ENCODE peak calls at places on chromosomes 13 and 19, in seven cellular contexts. T is A549, X is stomach, U is GM12892, N is lower leg skin, C is IMR-90, P is sigmoid colon. M is an unnamed sample.

GRCh38 chr19:17049711-17050280 is 23.2 kb upstream of the CPAMD8 start:
- DNase-seq in T (peak), X (no peak), U (no peak), N (no peak), C (peak), P (no peak), M (no peak)

GRCh38 chr19:3851254-3852176 is 17.3 kb downstream of the ZFR2 start:
- DNase-seq in T (no peak), X (no peak), U (no peak), N (no peak), C (no peak), P (no peak), M (no peak)

GRCh38 chr13:91278888-91279287 is 68.6 kb upstream of the MIR17HG start:
- DNase-seq in T (no peak), X (no peak), U (no peak), N (no peak), C (no peak), P (no peak), M (no peak)

GRCh38 chr19:53538378-53539109 is 599 bp downstream of the ZNF331 start:
- DNase-seq in T (no peak), X (no peak), U (no peak), N (no peak), C (no peak), P (no peak), M (no peak)

GRCh38 chr19:9801976-9802375 is 16.9 kb downstream of the FBXL12 start:
- DNase-seq in T (no peak), X (no peak), U (no peak), N (no peak), C (no peak), P (no peak), M (no peak)

GRCh38 chr13:75263741-75264407 is 218.1 kb downstream of the TBC1D4 start:
- DNase-seq in T (no peak), X (no peak), U (no peak), N (no peak), C (peak), P (no peak), M (no peak)

GRCh38 chr19:4647676-4648644 is 8.6 kb downstream of the TNFAIP8L1 start:
- DNase-seq in T (no peak), X (no peak), U (no peak), N (no peak), C (no peak), P (peak), M (no peak)

GRCh38 chr19:55441319-55441691 is 1.8 kb downstream of the SHISA7 start:
- DNase-seq in T (no peak), X (no peak), U (no peak), N (no peak), C (no peak), P (no peak), M (no peak)

GRCh38 chr19:3636962-3637361 is 10.4 kb upstream of the CACTIN start:
- DNase-seq in T (no peak), X (no peak), U (no peak), N (no peak), C (no peak), P (no peak), M (no peak)

GRCh38 chr19:54473071-54473941 is at the start of gene CDC42EP5:
- DNase-seq in T (no peak), X (peak), U (no peak), N (peak), C (peak), P (peak), M (no peak)

GRCh38 chr19:2507109-2507508 is 31.2 kb downstream of the GADD45B start:
- DNase-seq in T (peak), X (peak), U (no peak), N (no peak), C (peak), P (no peak), M (no peak)

GRCh38 chr13:102309110-102309509 is 92.7 kb downstream of the FGF14 start:
- DNase-seq in T (no peak), X (no peak), U (no peak), N (no peak), C (no peak), P (no peak), M (no peak)

GRCh38 chr13:46668302-46668720 is 115.3 kb downstream of the LRCH1 start:
- DNase-seq in T (no peak), X (no peak), U (no peak), N (peak), C (peak), P (peak), M (peak)

GRCh38 chr13:74575729-74576125 is 441.5 kb upstream of the KLF12 start:
- DNase-seq in T (peak), X (peak), U (no peak), N (peak), C (peak), P (peak), M (peak)

GRCh38 chr13:53249236-53249635 is 220.6 kb downstream of the OLFM4 start:
- DNase-seq in T (no peak), X (no peak), U (no peak), N (no peak), C (no peak), P (no peak), M (no peak)

GRCh38 chr13:107185889-107186288 is 618.0 kb upstream of the ARGLU1 start:
- DNase-seq in T (no peak), X (no peak), U (no peak), N (no peak), C (peak), P (no peak), M (no peak)

GRCh38 chr13:97139704-97140103 is 82.4 kb upstream of the MBNL2 start:
- DNase-seq in T (no peak), X (no peak), U (no peak), N (no peak), C (no peak), P (no peak), M (no peak)

GRCh38 chr13:113938246-113938645 is 35.6 kb downstream of the C13orf46 start:
- DNase-seq in T (no peak), X (no peak), U (no peak), N (no peak), C (no peak), P (no peak), M (no peak)

GRCh38 chr19:46976845-46977320 is 42.8 kb upstream of the NPAS1 start:
- DNase-seq in T (no peak), X (peak), U (no peak), N (no peak), C (peak), P (peak), M (peak)

GRCh38 chr13:52359534-52359933 is 46.4 kb downstream of the THSD1 start:
- DNase-seq in T (no peak), X (no peak), U (no peak), N (no peak), C (peak), P (no peak), M (no peak)

GRCh38 chr13:40519637-40520036 is 146.8 kb downstream of the FOXO1 start:
- DNase-seq in T (no peak), X (no peak), U (no peak), N (no peak), C (no peak), P (no peak), M (no peak)

GRCh38 chr13:20567881-20568528 is 1.0 kb downstream of the IFT88 start:
- DNase-seq in T (no peak), X (no peak), U (no peak), N (no peak), C (no peak), P (no peak), M (no peak)

GRCh38 chr13:111913790-111914189 is 153.2 kb upstream of the SOX1 start:
- DNase-seq in T (no peak), X (no peak), U (no peak), N (no peak), C (no peak), P (no peak), M (no peak)

GRCh38 chr13:73984949-73985691 is 149.1 kb downstream of the KLF12 start:
- DNase-seq in T (no peak), X (no peak), U (no peak), N (no peak), C (no peak), P (no peak), M (no peak)

GRCh38 chr13:112248406-112248760 is 127.8 kb upstream of the SPACA7 start:
- DNase-seq in T (no peak), X (no peak), U (no peak), N (no peak), C (no peak), P (no peak), M (no peak)

GRCh38 chr19:4495471-4495870 is 22.8 kb downstream of the PLIN4 start:
- DNase-seq in T (peak), X (peak), U (no peak), N (no peak), C (no peak), P (no peak), M (no peak)

GRCh38 chr13:99693351-99693750 is 192.1 kb downstream of the TM9SF2 start:
- DNase-seq in T (no peak), X (no peak), U (no peak), N (no peak), C (no peak), P (no peak), M (peak)
- TF ChIP-seq POLR2A in T (no peak), X (no peak), U (no peak), N (no peak), C (no peak), P (no peak), M (no peak)

GRCh38 chr13:43805681-43806128 is 18.9 kb upstream of the ENOX1 start:
- DNase-seq in T (peak), X (no peak), U (no peak), N (no peak), C (peak), P (no peak), M (no peak)
- TF ChIP-seq POLR2A in T (no peak), X (no peak), U (peak), N (no peak), C (peak), P (no peak), M (no peak)

DNA sequence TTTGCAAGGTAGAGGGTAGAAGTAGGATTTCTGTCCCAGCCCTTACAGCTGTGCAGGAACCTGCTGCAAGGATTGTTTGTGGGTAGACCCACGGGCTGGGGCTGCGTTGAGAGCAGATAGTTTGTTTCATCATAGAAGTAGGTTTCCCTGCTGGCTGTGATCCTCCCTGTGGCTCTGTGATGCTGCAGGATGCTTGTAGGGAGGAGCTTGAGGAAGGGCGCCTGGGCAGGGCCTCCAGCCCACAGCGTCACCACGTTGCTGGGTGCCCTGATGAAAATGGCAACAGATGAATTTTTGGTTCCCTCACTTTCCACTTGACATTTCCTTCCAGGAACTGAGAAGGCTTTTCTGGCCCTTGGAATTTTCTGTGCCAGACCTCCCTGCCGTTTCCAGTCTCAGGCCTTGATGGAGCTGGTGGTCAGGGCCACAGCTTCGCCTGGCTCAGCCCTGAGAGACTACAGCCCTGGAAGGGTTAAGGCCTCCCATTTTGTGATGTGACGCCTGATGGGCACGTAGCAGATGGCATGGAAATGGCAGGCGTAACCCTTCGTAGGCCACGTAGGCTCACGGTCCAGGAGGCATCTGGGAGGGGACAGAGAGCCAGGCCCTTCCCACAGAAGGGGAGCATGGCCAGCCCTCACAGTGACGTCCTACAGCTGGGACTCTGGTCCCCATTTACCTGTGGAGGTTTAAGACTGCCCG is 42.2 kb downstream of the GATAD2A start:
- DNase-seq in T (no peak), X (no peak), U (no peak), N (no peak), C (peak), P (no peak), M (no peak)
- TF ChIP-seq POLR2A in T (no peak), X (no peak), U (no peak), N (no peak), C (no peak), P (no peak), M (no peak)

GRCh38 chr19:52028780-52029123 is 573 bp upstream of the ZNF614 start:
- DNase-seq in T (no peak), X (no peak), U (peak), N (no peak), C (no peak), P (no peak), M (no peak)

GRCh38 chr19:52034051-52034728 is 6.0 kb upstream of the ZNF614 start:
- DNase-seq in T (peak), X (no peak), U (no peak), N (no peak), C (peak), P (no peak), M (no peak)

GRCh38 chr19:52028027-52028779 is at the start of gene ZNF614:
- DNase-seq in T (peak), X (peak), U (peak), N (peak), C (peak), P (peak), M (peak)
- TF ChIP-seq POLR2A in T (peak), X (no peak), U (peak), N (no peak), C (peak), P (peak), M (peak)

GRCh38 chr19:18218600-18218999 is 7.6 kb downstream of the PDE4C start:
- DNase-seq in T (no peak), X (no peak), U (no peak), N (no peak), C (no peak), P (no peak), M (no peak)

GRCh38 chr19:18218159-18218558 is 8.1 kb downstream of the PDE4C start:
- DNase-seq in T (no peak), X (no peak), U (no peak), N (no peak), C (no peak), P (no peak), M (no peak)

GRCh38 chr19:18219911-18220631 is 6.2 kb downstream of the PDE4C start:
- DNase-seq in T (no peak), X (no peak), U (no peak), N (no peak), C (peak), P (no peak), M (no peak)

GRCh38 chr19:18220632-18221275 is 5.5 kb downstream of the PDE4C start:
- DNase-seq in T (no peak), X (no peak), U (no peak), N (no peak), C (no peak), P (no peak), M (no peak)

GRCh38 chr19:18216789-18217188 is 9.4 kb downstream of the PDE4C start:
- DNase-seq in T (no peak), X (no peak), U (no peak), N (no peak), C (no peak), P (no peak), M (no peak)
- TF ChIP-seq POLR2A in T (no peak), X (no peak), U (no peak), N (no peak), C (no peak), P (no peak), M (no peak)

DNA sequence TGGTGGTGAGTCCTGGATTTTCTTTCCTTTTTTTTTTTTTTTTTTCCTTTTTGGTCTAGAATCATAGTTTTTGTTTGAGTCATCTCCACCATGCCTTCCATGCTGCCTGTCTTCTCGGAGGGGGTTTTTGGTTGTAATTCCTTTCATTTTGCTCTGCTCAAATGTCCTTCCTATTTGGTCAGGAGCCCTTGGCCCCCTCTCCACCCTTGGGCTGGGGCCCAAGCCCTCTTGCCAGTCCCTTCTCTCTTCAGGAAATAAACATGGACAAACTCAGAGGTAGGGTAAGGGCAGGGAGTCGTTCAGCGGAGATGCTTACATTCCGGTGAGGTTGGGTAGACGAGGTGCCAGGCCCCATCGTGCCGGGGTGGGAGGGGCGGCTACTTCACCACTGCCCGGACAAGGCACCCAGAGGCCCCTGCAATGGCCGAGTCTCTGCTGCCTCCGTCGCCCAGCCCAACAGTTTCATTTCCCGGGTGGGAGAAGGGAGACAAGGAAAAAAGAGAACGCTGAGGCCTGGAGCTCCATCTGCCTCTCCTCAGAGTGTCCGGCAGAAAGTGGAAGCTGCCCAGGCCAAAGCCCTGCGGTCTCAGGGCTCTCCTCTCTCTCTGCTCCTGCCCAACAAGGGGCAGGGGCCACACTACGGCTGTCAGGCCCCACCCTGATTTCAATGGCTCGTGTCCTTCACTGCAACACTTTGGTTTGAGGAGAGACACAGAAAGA is 12.7 kb downstream of the ZNF574 start:
- DNase-seq in T (no peak), X (no peak), U (no peak), N (no peak), C (peak), P (no peak), M (no peak)
- TF ChIP-seq POLR2A in T (no peak), X (no peak), U (no peak), N (no peak), C (no peak), P (no peak), M (no peak)

GRCh38 chr19:14004619-14005380 is 1.3 kb downstream of the RFX1 start:
- DNase-seq in T (no peak), X (peak), U (no peak), N (peak), C (no peak), P (peak), M (peak)

GRCh38 chr19:14003279-14004051 is 2.7 kb downstream of the RFX1 start:
- DNase-seq in T (no peak), X (no peak), U (no peak), N (no peak), C (no peak), P (no peak), M (no peak)

GRCh38 chr19:14006085-14006765 is at the start of gene RFX1:
- DNase-seq in T (peak), X (peak), U (peak), N (peak), C (peak), P (peak), M (peak)

GRCh38 chr19:14005381-14006084 is 587 bp downstream of the RFX1 start:
- DNase-seq in T (peak), X (peak), U (peak), N (peak), C (peak), P (peak), M (peak)

GRCh38 chr19:14006766-14007562 is 844 bp upstream of the RFX1 start:
- DNase-seq in T (no peak), X (no peak), U (no peak), N (no peak), C (no peak), P (no peak), M (peak)
- TF ChIP-seq POLR2A in T (no peak), X (no peak), U (peak), N (no peak), C (peak), P (peak), M (peak)

GRCh38 chr13:22893149-22893548 is 287.6 kb upstream of the SGCG start:
- DNase-seq in T (no peak), X (no peak), U (no peak), N (no peak), C (no peak), P (no peak), M (no peak)
- TF ChIP-seq POLR2A in T (no peak), X (no peak), U (no peak), N (no peak), C (no peak), P (no peak), M (no peak)

GRCh38 chr19:1019616-1019961 is 1.3 kb downstream of the TMEM259 start:
- DNase-seq in T (no peak), X (no peak), U (no peak), N (no peak), C (no peak), P (no peak), M (no peak)

GRCh38 chr19:1018393-1018792 is 2.5 kb downstream of the TMEM259 start:
- DNase-seq in T (no peak), X (no peak), U (no peak), N (no peak), C (no peak), P (no peak), M (peak)

GRCh38 chr19:1019980-1020867 is 699 bp downstream of the TMEM259 start:
- DNase-seq in T (no peak), X (no peak), U (no peak), N (no peak), C (no peak), P (peak), M (peak)

GRCh38 chr19:1018932-1019615 is 1.8 kb downstream of the TMEM259 start:
- DNase-seq in T (no peak), X (no peak), U (no peak), N (no peak), C (no peak), P (no peak), M (no peak)

DNA sequence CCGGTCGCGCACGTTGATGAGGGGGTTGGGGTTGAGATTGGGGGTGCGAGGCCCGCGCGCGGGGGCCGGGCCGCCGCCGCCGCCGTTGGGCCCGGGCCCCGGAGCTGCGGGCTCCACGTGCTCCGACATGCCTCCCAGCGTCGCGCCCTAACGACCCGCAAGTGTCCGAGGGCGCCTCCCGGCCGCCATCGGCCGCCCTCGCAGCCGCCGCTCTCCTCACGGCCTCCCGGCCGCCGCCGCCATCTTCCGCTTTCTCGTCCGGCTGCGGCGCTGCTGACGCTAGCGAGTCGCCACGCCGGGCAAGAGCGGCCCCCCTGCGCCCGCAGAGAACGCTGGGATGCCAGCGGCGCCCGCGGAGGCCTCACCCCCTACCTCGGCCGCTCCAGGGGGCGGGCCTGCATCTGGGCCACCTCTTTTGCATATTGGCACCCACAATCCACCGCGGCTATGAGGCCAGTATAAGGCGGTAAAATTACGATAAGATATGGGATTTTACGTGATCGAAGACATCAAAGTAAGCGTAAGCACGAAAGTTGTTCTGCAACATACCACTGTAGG is at the start of gene TMEM259:
- DNase-seq in T (peak), X (peak), U (peak), N (peak), C (peak), P (peak), M (peak)
- TF ChIP-seq POLR2A in T (peak), X (peak), U (no peak), N (peak), C (no peak), P (no peak), M (no peak)